ENCODE peak calls at places on chromosome 21, in nine cellular contexts. E is OCI-LY7, X is heart left ventricle, A is MM.1S, Y is endothelial cell, Z is K562, U is WTC11, Q is MCF 10A, G is PC-3. C is an unnamed sample.

GRCh38 chr21:27426196-27426595 is 459.3 kb upstream of the ADAMTS5 start:
- DNase-seq in E (no peak), X (no peak), A (no peak), Y (no peak), Z (no peak), U (no peak), Q (no peak), G (no peak), C (no peak)

GRCh38 chr21:40752125-40752524 is 94.8 kb downstream of the DSCAM start:
- DNase-seq in E (no peak), X (no peak), A (no peak), Y (no peak), Z (no peak), U (peak), Q (no peak), G (no peak), C (no peak)

GRCh38 chr21:31203371-31204054 is 140.5 kb downstream of the TIAM1 start:
- DNase-seq in E (no peak), X (no peak), A (no peak), Y (no peak), Z (no peak), U (no peak), Q (peak), G (peak), C (no peak)

GRCh38 chr21:33041981-33042380 is 16.2 kb downstream of the OLIG2 start:
- DNase-seq in E (no peak), X (no peak), A (no peak), Y (no peak), Z (no peak), U (no peak), Q (no peak), G (no peak), C (no peak)

GRCh38 chr21:42579456-42580075 is 65.9 kb downstream of the SLC37A1 start:
- DNase-seq in E (no peak), X (peak), A (no peak), Y (no peak), Z (no peak), U (no peak), Q (no peak), G (no peak), C (no peak)

GRCh38 chr21:32844653-32845443 is 73.3 kb upstream of the PAXBP1 start:
- DNase-seq in E (no peak), X (no peak), A (no peak), Y (no peak), Z (no peak), U (no peak), Q (peak), G (peak), C (no peak)

GRCh38 chr21:19547951-19548635 is 1144.5 kb upstream of the TMPRSS15 start:
- DNase-seq in E (no peak), X (no peak), A (no peak), Y (no peak), Z (no peak), U (no peak), Q (no peak), G (no peak), C (no peak)

GRCh38 chr21:29053656-29054055 is 19.8 kb downstream of the CCT8 start:
- DNase-seq in E (no peak), X (no peak), A (no peak), Y (no peak), Z (no peak), U (no peak), Q (no peak), G (no peak), C (no peak)

GRCh38 chr21:43938751-43939442 is 73.2 kb upstream of the TRAPPC10 start:
- DNase-seq in E (peak), X (peak), A (peak), Y (peak), Z (peak), U (peak), Q (peak), G (peak), C (peak)

DNA sequence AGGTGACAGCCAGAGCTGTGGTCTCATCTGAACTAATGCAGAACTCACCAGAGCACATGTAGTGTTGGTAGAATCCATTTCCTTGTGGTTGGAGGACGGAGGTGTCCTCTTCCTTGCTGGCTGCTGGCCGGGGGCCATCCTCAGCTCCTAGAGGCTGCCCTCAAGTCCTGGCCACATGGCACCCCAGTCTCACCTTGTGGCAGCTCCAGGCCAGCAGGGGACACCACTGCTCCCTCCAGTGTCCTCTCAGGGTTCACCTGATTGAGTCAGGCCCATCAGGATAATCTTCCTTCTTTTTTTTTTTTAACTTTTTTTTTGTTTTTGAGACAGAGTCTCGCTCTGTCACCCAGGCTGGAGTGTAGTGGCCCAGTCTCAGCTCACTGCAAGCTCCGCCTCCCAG is 2.9 kb downstream of the KCNE1 start:
- DNase-seq in E (no peak), X (no peak), A (peak), Y (no peak), Z (no peak), U (no peak), Q (no peak), G (peak), C (no peak)
- TF ChIP-seq CTCF in E (no peak), X (peak), A (peak), Y (no peak), Z (peak), U (no peak), Q (no peak), G (peak), C (peak)

GRCh38 chr21:39119696-39120290 is 63.5 kb downstream of the PSMG1 start:
- DNase-seq in E (no peak), X (no peak), A (no peak), Y (no peak), Z (no peak), U (no peak), Q (no peak), G (no peak), C (no peak)

GRCh38 chr21:39118604-39119215 is 64.5 kb downstream of the PSMG1 start:
- DNase-seq in E (no peak), X (no peak), A (no peak), Y (no peak), Z (no peak), U (no peak), Q (no peak), G (no peak), C (no peak)

GRCh38 chr21:39123375-39123774 is 59.9 kb downstream of the PSMG1 start:
- DNase-seq in E (no peak), X (no peak), A (no peak), Y (no peak), Z (no peak), U (no peak), Q (no peak), G (no peak), C (no peak)

GRCh38 chr21:39121600-39122355 is 61.5 kb downstream of the PSMG1 start:
- DNase-seq in E (no peak), X (no peak), A (peak), Y (no peak), Z (no peak), U (no peak), Q (no peak), G (peak), C (no peak)

DNA sequence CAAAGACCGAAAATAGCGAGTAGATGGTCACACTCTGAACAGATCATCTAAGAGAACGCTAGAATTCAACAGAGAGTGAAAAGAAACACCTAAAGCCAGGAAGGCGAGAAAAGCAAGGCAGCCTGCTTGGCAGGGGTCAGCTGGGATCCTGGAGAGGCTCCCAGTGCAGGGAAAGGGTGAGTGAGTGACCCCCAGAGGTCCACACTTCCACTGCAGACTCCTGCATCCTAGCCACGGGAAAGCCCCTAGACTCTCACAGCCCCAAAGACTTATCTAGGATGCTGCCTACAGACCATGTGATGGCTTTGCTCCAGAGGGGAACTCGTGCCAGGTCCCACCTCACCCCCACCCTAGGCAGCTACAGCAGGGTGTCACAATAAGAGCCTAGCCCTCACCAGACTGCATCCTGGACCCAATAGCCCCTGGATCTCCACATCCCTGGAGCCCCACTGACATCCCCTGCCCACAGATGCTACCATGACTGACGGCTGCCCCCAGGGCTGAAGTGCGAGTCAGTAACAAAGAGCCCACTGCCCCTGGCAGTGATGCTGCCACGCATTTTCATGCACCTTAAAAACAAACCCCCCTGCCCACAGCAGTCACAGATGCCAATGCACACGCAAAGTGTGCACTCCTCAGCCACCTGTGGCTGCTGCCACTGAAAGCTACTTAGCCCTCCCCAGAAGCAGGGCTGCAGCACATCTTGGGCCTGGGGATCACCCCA is 62.2 kb downstream of the PSMG1 start:
- DNase-seq in E (no peak), X (no peak), A (no peak), Y (peak), Z (no peak), U (peak), Q (peak), G (no peak), C (no peak)
- TF ChIP-seq CTCF in E (no peak), X (no peak), A (no peak), Y (no peak), Z (no peak), U (no peak), Q (no peak), G (no peak), C (no peak)

DNA sequence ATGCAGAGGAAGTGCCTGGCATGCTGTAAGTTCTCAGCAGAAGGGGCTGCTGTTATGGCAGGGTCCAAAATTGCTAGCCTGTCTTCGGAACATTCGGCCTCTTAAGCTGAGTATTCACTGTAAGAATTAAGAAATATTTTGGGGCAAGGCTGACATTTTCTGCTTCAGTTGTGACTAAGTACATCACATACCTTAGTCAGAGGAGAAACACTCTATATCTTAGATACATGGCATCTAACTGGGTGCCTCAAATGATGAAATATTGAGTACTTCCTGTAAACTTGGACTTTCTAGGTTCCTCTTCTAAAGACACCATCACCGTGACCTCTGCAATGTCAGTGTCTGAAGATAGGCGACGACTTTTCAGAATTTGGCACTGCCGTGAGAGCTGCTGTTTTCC is 65.6 kb downstream of the PCBP3 start:
- DNase-seq in E (no peak), X (no peak), A (no peak), Y (no peak), Z (no peak), U (no peak), Q (no peak), G (no peak), C (no peak)
- TF ChIP-seq CTCF in E (no peak), X (no peak), A (no peak), Y (no peak), Z (no peak), U (no peak), Q (no peak), G (no peak), C (no peak)

DNA sequence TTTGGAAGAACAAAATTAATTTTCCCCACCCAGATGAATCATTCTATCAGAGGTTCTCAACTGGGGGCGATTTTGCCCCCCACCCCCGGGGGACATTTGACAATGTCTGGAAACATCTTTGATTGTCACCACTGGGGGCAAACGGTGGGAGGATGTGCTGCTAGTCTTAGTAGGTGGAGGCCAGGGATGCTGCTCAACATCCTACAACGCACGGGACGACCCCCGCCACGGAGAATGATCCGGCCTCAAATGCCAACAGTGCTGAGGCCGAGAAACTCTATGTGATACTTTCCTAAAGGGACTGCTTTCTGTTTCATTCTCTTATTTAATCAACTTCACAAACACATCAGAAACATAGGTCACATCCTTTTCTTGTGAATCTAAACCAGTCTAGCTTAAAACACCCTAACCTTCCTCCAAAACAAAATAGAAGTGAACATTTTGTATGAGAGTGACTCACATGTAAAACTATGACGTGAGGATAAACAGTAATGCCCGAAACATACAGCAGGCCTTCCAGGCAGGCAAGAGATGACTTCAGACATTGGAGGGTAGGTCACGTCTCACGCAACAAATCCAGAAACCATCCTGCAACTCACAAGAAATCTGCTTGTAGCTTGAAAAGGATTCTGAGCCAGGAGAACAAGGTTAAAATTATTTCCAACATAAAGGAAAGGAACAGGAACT is 37.2 kb upstream of the ETS2 start:
- DNase-seq in E (peak), X (no peak), A (no peak), Y (no peak), Z (peak), U (no peak), Q (peak), G (peak), C (peak)
- TF ChIP-seq CTCF in E (peak), X (no peak), A (no peak), Y (no peak), Z (no peak), U (no peak), Q (no peak), G (no peak), C (no peak)